ENCODE peak calls at places on chromosomes 2 and 18, in eight cellular contexts. C is DND-41, J is right lobe of liver, P is psoas muscle, K is astrocyte, Q is colonic mucosa, S is IMR-90, T is pancreas. O is an unnamed sample.

GRCh38 chr2:241810304-241811208 is 1.6 kb downstream of the NEU4 start:
- DNase-seq in C (no peak), J (peak; percentile 85), P (peak; percentile 84), K (no peak), Q (peak; percentile 20), S (no peak), T (no peak), O (no peak)

GRCh38 chr2:83368916-83369315 is 1090.2 kb downstream of the SUCLG1 start:
- DNase-seq in C (no peak), J (no peak), P (no peak), K (peak; percentile 0), Q (no peak), S (no peak), T (no peak), O (no peak)

GRCh38 chr2:151727593-151728552 is 6.4 kb downstream of the NEB start:
- DNase-seq in C (no peak), J (no peak), P (no peak), K (no peak), Q (no peak), S (no peak), T (no peak), O (no peak)

GRCh38 chr2:20208487-20208882 is 16.4 kb downstream of the SDC1 start:
- DNase-seq in C (no peak), J (peak; percentile 56), P (no peak), K (no peak), Q (no peak), S (no peak), T (no peak), O (no peak)

GRCh38 chr2:188282907-188283306 is 8.8 kb upstream of the GULP1 start:
- DNase-seq in C (no peak), J (no peak), P (no peak), K (no peak), Q (no peak), S (no peak), T (no peak), O (no peak)

GRCh38 chr18:11948852-11949523 is 32.3 kb upstream of the IMPA2 start:
- DNase-seq in C (no peak), J (no peak), P (no peak), K (peak; percentile 52), Q (no peak), S (peak; percentile 68), T (no peak), O (no peak)

GRCh38 chr2:160602073-160602472 is 108.5 kb upstream of the RBMS1 start:
- DNase-seq in C (no peak), J (no peak), P (no peak), K (no peak), Q (no peak), S (no peak), T (no peak), O (no peak)

GRCh38 chr2:101327863-101328394 is 19.4 kb upstream of the RNF149 start:
- DNase-seq in C (peak; percentile 62), J (no peak), P (no peak), K (no peak), Q (peak; percentile 86), S (no peak), T (peak; percentile 85), O (no peak)

GRCh38 chr2:27832396-27832795 is 57.8 kb downstream of the RBKS start:
- DNase-seq in C (no peak), J (no peak), P (no peak), K (peak; percentile 95), Q (no peak), S (peak; percentile 65), T (no peak), O (no peak)

GRCh38 chr2:237913193-237913917 is 53.5 kb upstream of the UBE2F start:
- DNase-seq in C (no peak), J (no peak), P (no peak), K (no peak), Q (no peak), S (no peak), T (no peak), O (no peak)

GRCh38 chr2:118089015-118089800 is 937 bp downstream of the INSIG2 start:
- DNase-seq in C (peak; percentile 33), J (peak; percentile 61), P (no peak), K (peak; percentile 54), Q (peak; percentile 46), S (peak; percentile 58), T (peak; percentile 18), O (no peak)
- TF ChIP-seq CTCF in C (peak; percentile 18), J (peak; percentile 24), P (no peak), K (peak; percentile 17), Q (peak; percentile 24), S (no peak), T (no peak), O (peak; percentile 36)

GRCh38 chr2:68747413-68747812 is 12.8 kb downstream of the ARHGAP25 start:
- DNase-seq in C (no peak), J (no peak), P (no peak), K (no peak), Q (peak; percentile 11), S (no peak), T (no peak), O (no peak)

GRCh38 chr2:68747918-68748317 is 13.3 kb downstream of the ARHGAP25 start:
- DNase-seq in C (no peak), J (no peak), P (no peak), K (no peak), Q (peak; percentile 16), S (no peak), T (no peak), O (peak; percentile 79)

GRCh38 chr2:68750592-68751396 is 16.2 kb downstream of the ARHGAP25 start:
- DNase-seq in C (no peak), J (no peak), P (no peak), K (no peak), Q (peak; percentile 14), S (no peak), T (no peak), O (peak; percentile 21)

GRCh38 chr2:68751397-68752339 is 17.1 kb downstream of the ARHGAP25 start:
- DNase-seq in C (peak; percentile 95), J (peak; percentile 91), P (peak; percentile 92), K (peak; percentile 68), Q (peak; percentile 96), S (peak; percentile 87), T (peak; percentile 93), O (peak; percentile 95)

GRCh38 chr2:68749345-68749744 is 14.7 kb downstream of the ARHGAP25 start:
- DNase-seq in C (no peak), J (no peak), P (no peak), K (no peak), Q (peak; percentile 9), S (no peak), T (no peak), O (peak; percentile 34)
- H3K36me3 ChIP-seq in C (peaks cover 14% of the 10 kb centered on the region), J (no peaks in the 10 kb centered on the region), P (no peaks in the 10 kb centered on the region), K (no peaks in the 10 kb centered on the region), Q (no peaks in the 10 kb centered on the region), S (no peaks in the 10 kb centered on the region), T (no peaks in the 10 kb centered on the region), O (no peaks in the 10 kb centered on the region)

GRCh38 chr2:231780909-231781797 is at the start of gene PDE6D:
- DNase-seq in C (peak; percentile 99), J (peak; percentile 99), P (peak; percentile 99), K (peak; percentile 99), Q (peak; percentile 100), S (peak; percentile 99), T (peak; percentile 98), O (peak; percentile 99)
- TF ChIP-seq CTCF in C (no peak), J (no peak), P (no peak), K (no peak), Q (no peak), S (no peak), T (no peak), O (no peak)

GRCh38 chr2:95086017-95086416 is 35.6 kb downstream of the MRPS5 start:
- DNase-seq in C (no peak), J (no peak), P (no peak), K (no peak), Q (no peak), S (no peak), T (no peak), O (no peak)

GRCh38 chr2:95091885-95092555 is 29.6 kb downstream of the MRPS5 start:
- DNase-seq in C (no peak), J (no peak), P (no peak), K (no peak), Q (no peak), S (no peak), T (no peak), O (no peak)

GRCh38 chr2:95082479-95082878 is 39.1 kb downstream of the MRPS5 start:
- DNase-seq in C (no peak), J (no peak), P (no peak), K (no peak), Q (no peak), S (no peak), T (no peak), O (no peak)

GRCh38 chr2:95087379-95087778 is 34.2 kb downstream of the MRPS5 start:
- DNase-seq in C (no peak), J (no peak), P (no peak), K (no peak), Q (no peak), S (no peak), T (no peak), O (no peak)
- H3K36me3 ChIP-seq in C (peaks cover 69% of the 10 kb centered on the region), J (peaks cover 36% of the 10 kb centered on the region), P (peaks cover 7% of the 10 kb centered on the region), K (peaks cover 33% of the 10 kb centered on the region), Q (peaks cover 11% of the 10 kb centered on the region), S (peaks cover 32% of the 10 kb centered on the region), T (peaks cover 45% of the 10 kb centered on the region), O (peaks cover 75% of the 10 kb centered on the region)

DNA sequence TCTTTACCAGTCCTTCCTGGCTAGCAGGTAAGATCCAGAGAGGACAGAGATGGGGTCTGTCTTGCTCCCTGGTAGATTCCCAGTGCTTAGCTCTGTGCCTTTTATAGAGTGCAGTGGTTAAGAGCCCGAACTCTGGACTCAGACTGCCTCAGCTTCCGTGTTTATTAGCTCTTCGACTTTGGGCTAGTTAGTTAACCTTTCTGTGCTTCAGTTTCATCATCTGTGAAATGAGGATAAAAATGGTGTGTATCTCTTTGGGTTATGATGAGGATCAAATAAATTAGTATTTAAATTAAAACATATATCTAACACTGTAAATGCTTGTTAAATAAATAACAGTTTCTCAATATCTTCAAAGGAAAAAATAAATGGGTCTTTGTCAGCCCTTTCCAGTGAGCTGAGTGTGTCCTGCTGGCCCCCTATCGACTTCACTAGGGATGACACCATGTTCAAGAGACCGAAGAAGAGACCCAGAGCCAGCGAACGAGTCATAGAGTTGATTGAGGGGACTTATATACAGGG is 38.2 kb downstream of the CERS6 start:
- DNase-seq in C (no peak), J (no peak), P (no peak), K (no peak), Q (peak; percentile 48), S (no peak), T (no peak), O (no peak)
- TF ChIP-seq CTCF in C (no peak), J (no peak), P (no peak), K (peak; percentile 29), Q (peak; percentile 34), S (peak; percentile 10), T (no peak), O (no peak)

GRCh38 chr2:63866009-63866709 is 24.5 kb downstream of the UGP2 start:
- DNase-seq in C (no peak), J (no peak), P (no peak), K (no peak), Q (no peak), S (peak; percentile 52), T (no peak), O (no peak)
- H3K36me3 ChIP-seq in C (peaks cover 93% of the 10 kb centered on the region), J (peaks cover 29% of the 10 kb centered on the region), P (peaks cover 3% of the 10 kb centered on the region), K (peaks cover 12% of the 10 kb centered on the region), Q (peaks cover 6% of the 10 kb centered on the region), S (peaks cover 2% of the 10 kb centered on the region), T (peaks cover 8% of the 10 kb centered on the region), O (no peaks in the 10 kb centered on the region)